ENCODE peak calls at places on chromosome 15, in four cellular contexts. S, N, D and P are unnamed samples.

GRCh38 chr15:23645379-23646164 is 2.1 kb downstream of the MAGEL2 start:
- DNase-seq in N (no peak), S (no peak), D (no peak), P (no peak)

GRCh38 chr15:84731774-84732173 is 15.8 kb upstream of the SEC11A start:
- DNase-seq in N (no peak), D (no peak), S (no peak), P (no peak)

GRCh38 chr15:90558182-90558581 is 28.5 kb downstream of the CRTC3 start:
- DNase-seq in N (peak), D (no peak), S (no peak), P (peak)

GRCh38 chr15:52653451-52653964 is 25.7 kb downstream of the ATOSA start:
- DNase-seq in S (no peak), D (no peak), N (no peak), P (no peak)

GRCh38 chr15:57298204-57298603 is 78.1 kb upstream of the CGNL1 start:
- DNase-seq in N (no peak), S (no peak), D (no peak), P (no peak)

GRCh38 chr15:66621491-66622467 is 56.0 kb upstream of the LCTL start:
- DNase-seq in D (no peak), S (no peak), N (peak), P (no peak)

GRCh38 chr15:36133686-36134085 is 445.7 kb upstream of the CDIN1 start:
- DNase-seq in N (no peak), D (no peak), S (no peak), P (no peak)

GRCh38 chr15:101487060-101487459 is 2.4 kb downstream of the PCSK6 start:
- DNase-seq in N (no peak), S (no peak), D (no peak), P (no peak)

GRCh38 chr15:43463542-43463941 is 29.4 kb downstream of the TP53BP1 start:
- DNase-seq in N (no peak), S (no peak), D (no peak), P (no peak)

GRCh38 chr15:77528968-77529319 is 103.8 kb downstream of the LINGO1 start:
- DNase-seq in N (peak), D (no peak), S (no peak), P (no peak)

GRCh38 chr15:43922021-43922420 is 95.2 kb downstream of the WDR76 start:
- DNase-seq in N (no peak), D (no peak), S (no peak), P (no peak)

GRCh38 chr15:78873796-78874761 is 1.4 kb downstream of the MORF4L1 start:
- DNase-seq in D (no peak), N (no peak), S (peak), P (peak)

GRCh38 chr15:79539426-79539825 is 107.3 kb downstream of the MINAR1 start:
- DNase-seq in D (no peak), S (no peak), N (no peak), P (no peak)

GRCh38 chr15:79952329-79952728 is 18.7 kb downstream of the BCL2A1 start:
- DNase-seq in S (no peak), D (no peak), N (no peak), P (no peak)

GRCh38 chr15:70672081-70672480 is 91.3 kb downstream of the UACA start:
- DNase-seq in D (no peak), N (no peak), S (peak), P (no peak)

GRCh38 chr15:73677146-73677607 is 7.0 kb upstream of the CD276 start:
- DNase-seq in S (no peak), D (no peak), N (peak), P (peak)

GRCh38 chr15:67520276-67520975 is 505 bp upstream of the C15orf61 start:
- DNase-seq in D (no peak), S (no peak), N (no peak), P (no peak)

GRCh38 chr15:69315402-69316110 is 16.8 kb downstream of the PAQR5 start:
- DNase-seq in S (no peak), N (no peak), D (no peak), P (no peak)

GRCh38 chr15:65528461-65529060 is 1.7 kb upstream of the HACD3 start:
- DNase-seq in N (no peak), S (no peak), D (no peak), P (no peak)

GRCh38 chr15:63373866-63374548 is 7.6 kb downstream of the CA12 start:
- DNase-seq in S (no peak), N (no peak), D (no peak), P (no peak)